ENCODE peak calls at places on chromosomes 16 and 17, in nine cellular contexts. L, T, A, V, X, K, F, W and M are unnamed samples. For H3K4me1 and H3K9me3, the result is how much of the 10 kb centered on the place peaks cover.

GRCh38 chr17:66730497-66730923 is 104.4 kb upstream of the CACNG5 start:
- DNase-seq in L (no peak), A (no peak), F (no peak), V (no peak), K (no peak), X (no peak), T (peak), W (peak), M (no peak)

GRCh38 chr17:50074227-50074626 is 18.3 kb downstream of the ITGA3 start:
- DNase-seq in X (no peak), W (no peak), K (no peak), F (no peak), V (no peak), T (no peak), A (no peak), L (no peak), M (no peak)

GRCh38 chr16:3158498-3159314 is 23.9 kb downstream of the ZNF213 start:
- DNase-seq in X (peak), L (no peak), T (peak), A (peak), F (peak), K (peak), W (peak), V (peak), M (peak)

GRCh38 chr17:42922335-42922734 is 21.7 kb downstream of the G6PC1 start:
- DNase-seq in L (no peak), A (peak), K (no peak), F (no peak), T (peak), X (no peak), V (no peak), W (no peak), M (no peak)

GRCh38 chr16:49556252-49557069 is 182.9 kb downstream of the C16orf78 start:
- DNase-seq in A (peak), F (no peak), V (no peak), T (peak), X (peak), L (no peak), K (peak), W (peak), M (no peak)

GRCh38 chr16:84136331-84137125 is 8.4 kb downstream of the HSDL1 start:
- DNase-seq in T (peak), K (no peak), X (no peak), V (no peak), W (no peak), F (no peak), L (no peak), A (no peak), M (no peak)

GRCh38 chr17:1002771-1003555 is 6.0 kb downstream of the TIMM22 start:
- DNase-seq in A (peak), W (no peak), V (no peak), F (no peak), K (peak), T (peak), L (no peak), X (no peak), M (no peak)

GRCh38 chr17:79046501-79047280 is 22.7 kb downstream of the C1QTNF1 start:
- DNase-seq in X (no peak), T (no peak), L (no peak), V (no peak), A (no peak), K (peak), F (no peak), W (no peak), M (no peak)

GRCh38 chr17:50514936-50515702 is 6.9 kb downstream of the MYCBPAP start:
- DNase-seq in F (no peak), K (peak), T (peak), X (peak), A (peak), L (no peak), V (no peak), W (peak), M (no peak)

GRCh38 chr16:89155851-89156739 is 15.5 kb upstream of the CDH15 start:
- DNase-seq in L (no peak), V (no peak), T (no peak), X (no peak), A (peak), K (peak), F (no peak), W (no peak), M (no peak)

GRCh38 chr16:5349101-5349500 is 251.5 kb upstream of the EEF2KMT start:
- DNase-seq in K (no peak), W (no peak), L (no peak), A (no peak), X (no peak), V (no peak), T (no peak), F (no peak), M (no peak)

GRCh38 chr17:82407255-82407654 is 10.9 kb upstream of the HEXD start:
- DNase-seq in F (no peak), T (peak), K (no peak), A (no peak), W (no peak), V (no peak), L (no peak), X (no peak), M (no peak)

GRCh38 chr16:89672177-89672941 is 14.1 kb upstream of the CDK10 start:
- DNase-seq in X (no peak), T (no peak), F (no peak), L (no peak), V (no peak), W (no peak), K (no peak), A (no peak), M (no peak)

GRCh38 chr16:5349661-5350060 is 252.1 kb upstream of the EEF2KMT start:
- DNase-seq in L (no peak), T (no peak), X (no peak), K (no peak), A (no peak), F (no peak), W (peak), V (no peak), M (no peak)

GRCh38 chr17:8391711-8392110 is 5.9 kb downstream of the RNF222 start:
- DNase-seq in A (peak), L (no peak), X (no peak), T (no peak), K (no peak), W (peak), V (no peak), F (no peak), M (no peak)

GRCh38 chr17:72587773-72588511 is 467.1 kb downstream of the SOX9 start:
- DNase-seq in T (peak), A (peak), V (peak), K (peak), X (no peak), F (no peak), L (no peak), W (peak), M (no peak)

GRCh38 chr16:49859139-49859947 is 3.4 kb upstream of the ZNF423 start:
- DNase-seq in W (peak), X (no peak), T (peak), K (peak), L (no peak), V (peak), A (peak), F (no peak), M (peak)

GRCh38 chr16:30445408-30446202 is at the start of gene SEPHS2:
- DNase-seq in L (peak), K (peak), T (peak), X (peak), F (peak), A (peak), W (peak), V (peak), M (peak)

GRCh38 chr16:47323241-47323640 is 137.6 kb downstream of the ITFG1 start:
- DNase-seq in K (no peak), L (no peak), W (no peak), A (no peak), V (no peak), X (no peak), F (no peak), T (no peak), M (no peak)

GRCh38 chr16:17367932-17368331 is 102.8 kb downstream of the XYLT1 start:
- DNase-seq in V (no peak), F (no peak), A (peak), W (peak), K (no peak), L (no peak), X (peak), T (peak), M (no peak)

GRCh38 chr17:7020894-7021664 is 1.8 kb upstream of the BCL6B start:
- DNase-seq in A (no peak), W (peak), K (no peak), V (no peak), T (no peak), X (no peak), L (no peak), F (no peak), M (no peak)
- H3K4me1 ChIP-seq in A (under half), W (under half), K (half or more), V (under half), T (under half), X (under half), L (under half), F (under half), M (under half)

GRCh38 chr17:52938623-52939230 is 780.2 kb upstream of the CA10 start:
- DNase-seq in V (no peak), X (no peak), L (no peak), K (no peak), W (no peak), F (no peak), T (no peak), A (no peak), M (no peak)
- H3K9me3 ChIP-seq in V (under half), X (under half), L (under half), K (under half), W (under half), F (under half), T (under half), A (under half), M (under half)

DNA sequence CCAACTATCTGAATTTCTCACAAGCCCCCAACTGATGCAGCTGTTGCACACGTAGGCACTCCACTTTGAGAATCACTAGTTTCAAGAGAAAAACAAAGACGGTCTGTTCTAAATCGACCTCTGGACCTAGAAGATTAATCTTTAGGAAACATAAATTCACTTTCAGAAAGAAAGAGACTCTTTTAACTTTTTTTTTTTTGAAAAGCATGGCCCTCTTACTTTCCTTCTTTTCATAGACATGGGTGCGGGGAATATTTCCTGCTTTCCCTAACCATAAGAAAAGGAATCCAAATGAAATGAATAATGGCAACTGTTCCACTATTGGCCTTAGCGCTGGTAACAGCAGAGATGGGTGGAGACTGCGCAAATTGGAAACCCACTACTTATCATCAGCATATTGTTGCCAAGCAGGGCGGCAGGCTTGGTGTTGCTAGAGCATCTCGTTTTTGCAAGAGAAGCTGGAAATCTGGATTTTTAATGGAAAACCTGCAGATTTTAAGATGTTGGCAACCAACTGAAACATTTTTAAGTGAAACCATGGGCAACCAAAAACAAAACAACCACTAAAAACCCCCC is 144.3 kb downstream of the GAS7 start:
- DNase-seq in F (no peak), W (no peak), V (no peak), K (no peak), X (no peak), L (no peak), A (no peak), T (no peak), M (no peak)
- H3K4me3 ChIP-seq in F (no peak), W (no peak), V (no peak), K (no peak), X (no peak), L (no peak), A (no peak), T (no peak), M (no peak)

GRCh38 chr16:57113042-57113453 is 20.7 kb downstream of the CPNE2 start:
- DNase-seq in L (no peak), T (peak), F (no peak), W (no peak), K (peak), A (peak), X (no peak), V (no peak), M (no peak)
- H3K4me1 ChIP-seq in L (under half), T (under half), F (under half), W (under half), K (under half), A (under half), X (under half), V (under half), M (under half)

GRCh38 chr16:1510272-1510671 is 17.1 kb downstream of the TELO2 start:
- DNase-seq in X (no peak), L (no peak), A (no peak), T (no peak), W (no peak), F (no peak), K (no peak), V (no peak), M (no peak)
- H3K9me3 ChIP-seq in X (under half), L (under half), A (under half), T (under half), W (under half), F (under half), K (under half), V (under half), M (under half)

GRCh38 chr17:57606111-57606875 is 138.8 kb downstream of the CCDC182 start:
- DNase-seq in F (no peak), L (no peak), K (no peak), T (no peak), X (no peak), A (no peak), W (no peak), V (no peak), M (no peak)
- H3K4me3 ChIP-seq in F (no peak), L (no peak), K (no peak), T (no peak), X (no peak), A (no peak), W (no peak), V (no peak), M (no peak)

DNA sequence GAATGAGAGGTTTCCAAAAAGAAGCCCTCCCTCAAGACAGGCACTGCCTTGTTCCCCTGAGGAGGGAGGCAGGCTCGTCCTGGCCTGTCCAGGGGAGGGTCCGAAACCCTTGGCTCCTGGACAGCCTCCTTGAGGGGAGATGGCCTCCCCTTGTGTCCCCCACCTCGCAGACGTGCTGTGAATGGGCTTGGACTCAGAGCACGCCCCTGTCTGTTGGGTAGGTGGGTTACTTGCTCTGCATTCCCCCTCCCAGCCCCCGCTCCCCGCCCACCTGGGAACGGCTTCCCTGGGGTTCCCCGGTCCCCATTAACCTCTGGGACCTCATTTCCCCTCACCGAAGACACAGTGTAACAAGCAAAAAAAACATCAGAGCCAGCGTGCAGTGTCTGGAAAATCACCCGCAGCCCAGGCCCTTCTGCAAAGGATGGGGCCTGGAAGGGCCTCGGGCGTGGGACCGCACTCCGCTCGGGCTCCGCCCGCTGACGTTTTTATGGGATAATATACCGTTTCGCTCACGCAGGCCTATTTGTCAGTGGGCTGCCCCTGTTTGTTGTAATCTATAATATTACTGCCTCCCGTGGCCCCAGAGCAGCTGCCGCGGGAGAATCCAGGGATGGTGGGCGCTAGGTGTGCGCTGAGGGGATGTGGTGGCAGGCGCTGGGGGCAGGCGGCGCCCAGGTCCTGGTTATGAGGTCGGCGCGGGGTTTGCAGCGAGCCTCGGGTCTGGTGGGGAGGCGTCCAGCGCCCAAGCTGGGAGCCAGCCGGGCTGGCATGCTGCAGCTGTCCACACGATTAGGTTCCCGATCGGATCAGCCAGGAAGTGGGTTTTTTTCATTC is 11.1 kb downstream of the BAHCC1 start:
- DNase-seq in T (no peak), V (peak), X (no peak), W (no peak), F (no peak), A (no peak), L (no peak), K (no peak), M (no peak)
- H3K4me1 ChIP-seq in T (under half), V (under half), X (under half), W (under half), F (under half), A (half or more), L (half or more), K (half or more), M (under half)

DNA sequence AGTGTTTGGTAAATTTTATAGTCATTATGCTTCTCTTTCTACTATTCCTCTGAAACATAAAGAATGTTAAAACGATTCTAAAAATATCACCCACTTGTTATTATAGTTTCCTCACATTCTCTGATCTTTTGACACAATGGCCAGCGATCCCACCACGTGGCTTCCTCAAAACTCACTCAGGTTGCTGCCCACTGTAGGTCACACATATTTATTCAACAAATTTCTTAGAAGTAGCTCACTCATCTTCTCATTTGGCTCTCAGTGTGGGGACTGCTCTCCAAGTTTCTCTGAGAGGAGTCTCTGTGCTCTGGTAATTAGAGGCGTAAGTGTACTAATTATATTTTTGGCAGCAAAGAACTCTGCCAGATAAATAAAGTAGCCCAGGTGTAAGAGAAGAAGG is 465.4 kb downstream of the CDH11 start:
- DNase-seq in F (no peak), W (no peak), L (no peak), K (no peak), X (no peak), A (no peak), T (peak), V (no peak), M (no peak)
- H3K9me3 ChIP-seq in F (under half), W (under half), L (under half), K (under half), X (under half), A (under half), T (under half), V (under half), M (under half)